ENCODE peak calls at places on chromosomes 2 and 18, in four cellular contexts. C is H1, E is IMR-90, Z is mesendoderm. I is an unnamed sample.

GRCh38 chr2:147792966-147793617 is 51.7 kb upstream of the ACVR2A start:
- DNase-seq in C (no peak), Z (peak; percentile 52), E (peak; percentile 66), I (no peak)

GRCh38 chr2:189203177-189203799 is 23.7 kb upstream of the COL5A2 start:
- DNase-seq in Z (no peak), C (no peak), E (no peak), I (no peak)

GRCh38 chr2:219689676-219690628 is 62.5 kb downstream of the SLC4A3 start:
- DNase-seq in Z (peak; percentile 60), C (no peak), E (peak; percentile 74), I (peak; percentile 65)

GRCh38 chr2:46979611-46980010 is 64.0 kb upstream of the MCFD2 start:
- DNase-seq in C (no peak), E (no peak), Z (no peak), I (no peak)

GRCh38 chr18:60981651-60982050 is 351.6 kb upstream of the CDH20 start:
- DNase-seq in C (no peak), E (no peak), Z (no peak), I (no peak)

GRCh38 chr2:72143441-72144356 is 4.0 kb downstream of the CYP26B1 start:
- DNase-seq in C (no peak), Z (peak; percentile 37), E (no peak), I (peak; percentile 57)

GRCh38 chr2:134980639-134981038 is 62.0 kb downstream of the CCNT2 start:
- DNase-seq in C (no peak), E (no peak), Z (no peak), I (no peak)

GRCh38 chr18:10519999-10520935 is 5.6 kb upstream of the NAPG start:
- DNase-seq in C (peak; percentile 58), E (peak; percentile 92), Z (peak; percentile 87), I (peak; percentile 80)

GRCh38 chr2:165114345-165114943 is 89.4 kb downstream of the SCN3A start:
- DNase-seq in C (no peak), E (peak; percentile 67), Z (peak; percentile 61), I (no peak)

GRCh38 chr2:42048318-42049251 is 764 bp downstream of the PKDCC start:
- DNase-seq in E (peak; percentile 45), Z (peak; percentile 31), C (no peak), I (peak; percentile 46)

GRCh38 chr2:64698668-64699444 is 45.1 kb upstream of the SERTAD2 start:
- DNase-seq in Z (no peak), E (peak; percentile 94), C (no peak), I (no peak)

GRCh38 chr2:33291278-33292013 is 185.0 kb upstream of the RASGRP3 start:
- DNase-seq in C (no peak), E (peak; percentile 86), Z (no peak), I (no peak)

GRCh38 chr2:238864207-238865014 is 16.5 kb downstream of the TWIST2 start:
- DNase-seq in Z (peak; percentile 96), E (peak; percentile 99), C (peak; percentile 67), I (peak; percentile 88)

GRCh38 chr2:211745295-211746097 is 793.1 kb downstream of the ERBB4 start:
- DNase-seq in E (peak; percentile 49), Z (peak; percentile 87), C (peak; percentile 36), I (peak; percentile 73)

GRCh38 chr18:51006948-51007786 is 22.8 kb upstream of the SMAD4 start:
- DNase-seq in Z (peak; percentile 82), E (no peak), C (no peak), I (no peak)

GRCh38 chr2:36708119-36708741 is 11.7 kb downstream of the VIT start:
- DNase-seq in Z (no peak), C (no peak), E (peak; percentile 17), I (no peak)

GRCh38 chr18:43879350-43879749 is 602.1 kb upstream of the SYT4 start:
- DNase-seq in C (no peak), Z (no peak), E (no peak), I (no peak)

GRCh38 chr2:17166506-17166905 is 351.7 kb downstream of the RAD51AP2 start:
- DNase-seq in C (no peak), Z (no peak), E (peak; percentile 4), I (no peak)

GRCh38 chr2:229920011-229920781 is 1.6 kb downstream of the TRIP12 start:
- DNase-seq in C (no peak), Z (peak; percentile 32), E (no peak), I (no peak)

GRCh38 chr2:16400127-16400623 is 265.5 kb downstream of the CYRIA start:
- DNase-seq in E (no peak), Z (no peak), C (no peak), I (no peak)

GRCh38 chr18:51490860-51491259 is 293.4 kb upstream of the MEX3C start:
- DNase-seq in Z (peak; percentile 18), E (no peak), C (no peak), I (no peak)

GRCh38 chr2:157785200-157785599 is 90.9 kb downstream of the ACVR1 start:
- DNase-seq in Z (no peak), C (no peak), E (peak; percentile 48), I (no peak)

GRCh38 chr18:62802523-62802922 is 87.2 kb downstream of the PHLPP1 start:
- DNase-seq in C (no peak), E (no peak), Z (no peak), I (no peak)

GRCh38 chr2:1675633-1676032 is 68.7 kb downstream of the PXDN start:
- DNase-seq in C (no peak), E (peak; percentile 99), Z (no peak), I (no peak)

GRCh38 chr2:60550151-60550983 is 3.1 kb downstream of the BCL11A start:
- DNase-seq in E (peak; percentile 82), Z (peak; percentile 97), C (no peak), I (peak; percentile 84)

GRCh38 chr2:231533086-231533776 is 3.0 kb upstream of the NMUR1 start:
- DNase-seq in E (no peak), Z (peak; percentile 67), C (no peak), I (no peak)

GRCh38 chr18:24432618-24433017 is 6.1 kb downstream of the IMPACT start:
- DNase-seq in Z (no peak), C (no peak), E (no peak), I (no peak)

GRCh38 chr2:16012029-16012596 is 71.8 kb downstream of the MYCN start:
- DNase-seq in C (no peak), Z (no peak), E (no peak), I (no peak)

DNA sequence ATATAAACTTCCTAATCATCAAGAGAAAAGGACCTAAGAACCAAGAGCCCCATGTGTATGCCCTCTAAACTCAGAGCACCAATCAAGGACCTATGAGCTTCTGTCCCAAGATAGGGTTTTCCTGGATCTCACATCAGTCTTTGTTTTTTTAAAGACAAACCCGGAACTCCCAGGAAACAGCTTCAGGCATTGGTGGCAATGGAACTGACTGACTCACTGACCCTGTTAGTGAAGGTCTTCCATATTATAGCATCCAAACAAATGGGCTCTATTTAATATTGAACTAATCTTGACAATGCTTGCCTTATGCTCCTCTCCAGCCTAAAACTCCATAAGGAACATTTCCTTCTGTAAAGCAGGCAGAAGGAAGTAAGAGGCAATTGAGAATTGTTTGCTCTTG is 63.5 kb upstream of the RPE start:
- DNase-seq in C (no peak), E (no peak), Z (no peak), I (no peak)
- H4K5ac ChIP-seq in C (no peak overlapping the region), E (no peak overlapping the region), Z (no peak overlapping the region), I (no peak overlapping the region)

GRCh38 chr18:79533146-79533545 is 137.4 kb downstream of the NFATC1 start:
- DNase-seq in Z (no peak), E (no peak), C (no peak), I (no peak)
- H3K4ac ChIP-seq in Z (no peak overlapping the region), E (no peak overlapping the region), C (no peak overlapping the region), I (no peak overlapping the region)

DNA sequence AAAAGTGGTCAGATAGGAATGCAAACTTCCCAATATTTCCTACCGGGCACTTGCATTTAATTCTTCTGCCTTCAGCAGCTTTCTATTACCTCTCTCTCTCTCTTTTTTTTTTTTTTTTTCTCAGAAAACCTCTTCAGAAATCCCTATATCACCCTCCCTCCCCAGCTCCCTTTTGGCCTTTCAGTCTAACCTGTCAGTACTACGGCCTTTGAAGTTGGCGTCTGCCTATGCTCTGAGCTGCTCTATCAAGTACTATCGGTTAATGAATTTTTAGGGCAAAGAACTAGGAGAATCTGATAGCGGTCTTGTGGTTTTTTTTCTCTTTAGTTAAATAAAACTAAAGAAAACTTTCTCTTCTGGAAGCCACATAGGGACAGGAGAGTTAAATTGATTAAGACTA is 122.4 kb upstream of the MAPRE2 start:
- DNase-seq in C (no peak), Z (no peak), E (no peak), I (no peak)
- H4K5ac ChIP-seq in C (no peak overlapping the region), Z (no peak overlapping the region), E (no peak overlapping the region), I (no peak overlapping the region)

GRCh38 chr2:56542213-56542612 is 358.4 kb downstream of the CCDC85A start:
- DNase-seq in C (no peak), E (no peak), Z (no peak), I (no peak)
- H3K4ac ChIP-seq in C (no peak overlapping the region), E (no peak overlapping the region), Z (no peak overlapping the region), I (no peak overlapping the region)

GRCh38 chr2:215603440-215603839 is 167.6 kb upstream of the FN1 start:
- DNase-seq in Z (no peak), E (no peak), C (no peak), I (no peak)
- H4K5ac ChIP-seq in Z (no peak overlapping the region), E (no peak overlapping the region), C (no peak overlapping the region), I (no peak overlapping the region)

GRCh38 chr2:202434472-202434871 is 58.3 kb downstream of the BMPR2 start:
- DNase-seq in Z (no peak), C (no peak), E (no peak), I (no peak)
- H3K4ac ChIP-seq in Z (no peak overlapping the region), C (no peak overlapping the region), E (no peak overlapping the region), I (no peak overlapping the region)

I was measured in H9.